ENCODE peak calls at places on chromosomes 11 and 22, in four cellular contexts. One of them, this sample, is unnamed.

GRCh38 chr11:7252683-7253213 is 1.0 kb downstream of the SYT9 start:
- DNase-seq in GM12878: no peak
- DNase-seq in K562: no peak
- DNase-seq in HepG2: no peak
- DNase-seq in this sample: peak

GRCh38 chr22:25680949-25681348 is 61.0 kb upstream of the MYO18B start:
- DNase-seq in HepG2: no peak
- DNase-seq in GM12878: no peak
- DNase-seq in K562: no peak
- DNase-seq in this sample: no peak

GRCh38 chr11:68412593-68413475 is 47.7 kb upstream of the PPP6R3 start:
- DNase-seq in GM12878: peak
- DNase-seq in K562: no peak
- DNase-seq in HepG2: no peak
- DNase-seq in this sample: no peak

GRCh38 chr22:45816771-45817170 is 145.1 kb downstream of the ATXN10 start:
- DNase-seq in HepG2: no peak
- DNase-seq in GM12878: no peak
- DNase-seq in K562: no peak
- DNase-seq in this sample: no peak

GRCh38 chr11:6737872-6738466 is 33.8 kb downstream of the OR2AG2 start:
- DNase-seq in K562: peak
- DNase-seq in HepG2: peak
- DNase-seq in GM12878: no peak
- DNase-seq in this sample: peak

GRCh38 chr11:46271875-46272815 is 5.3 kb upstream of the CREB3L1 start:
- DNase-seq in K562: no peak
- DNase-seq in GM12878: no peak
- DNase-seq in HepG2: no peak
- DNase-seq in this sample: no peak

GRCh38 chr11:1298695-1299492 is 10.5 kb downstream of the TOLLIP start:
- DNase-seq in K562: peak
- DNase-seq in GM12878: no peak
- DNase-seq in HepG2: peak
- DNase-seq in this sample: no peak

GRCh38 chr11:623999-624704 is 603 bp downstream of the CDHR5 start:
- DNase-seq in K562: no peak
- DNase-seq in GM12878: no peak
- DNase-seq in HepG2: no peak
- DNase-seq in this sample: no peak

GRCh38 chr11:122633219-122633829 is 22.2 kb upstream of the UBASH3B start:
- DNase-seq in GM12878: no peak
- DNase-seq in K562: no peak
- DNase-seq in HepG2: peak
- DNase-seq in this sample: peak

GRCh38 chr11:22244986-22245592 is 52.2 kb downstream of the ANO5 start:
- DNase-seq in K562: peak
- DNase-seq in HepG2: peak
- DNase-seq in GM12878: no peak
- DNase-seq in this sample: peak

GRCh38 chr11:113591122-113591521 is 115.0 kb downstream of the TMPRSS5 start:
- DNase-seq in GM12878: no peak
- DNase-seq in HepG2: no peak
- DNase-seq in K562: no peak
- DNase-seq in this sample: no peak

GRCh38 chr22:31954535-31955326 is 10.4 kb downstream of the YWHAH start:
- DNase-seq in HepG2: no peak
- DNase-seq in GM12878: no peak
- DNase-seq in K562: no peak
- DNase-seq in this sample: no peak

GRCh38 chr11:94309757-94310156 is 5.4 kb downstream of the IZUMO1R start:
- DNase-seq in HepG2: no peak
- DNase-seq in GM12878: no peak
- DNase-seq in K562: no peak
- DNase-seq in this sample: no peak

GRCh38 chr22:28429711-28430110 is 249.9 kb downstream of the TTC28 start:
- DNase-seq in K562: no peak
- DNase-seq in HepG2: no peak
- DNase-seq in GM12878: no peak
- DNase-seq in this sample: no peak

GRCh38 chr11:29319231-29319630 is 697.6 kb downstream of the KCNA4 start:
- DNase-seq in GM12878: no peak
- DNase-seq in K562: no peak
- DNase-seq in HepG2: no peak
- DNase-seq in this sample: no peak

GRCh38 chr11:66784575-66784974 is 55.6 kb upstream of the SPTBN2 start:
- DNase-seq in K562: no peak
- DNase-seq in GM12878: no peak
- DNase-seq in HepG2: no peak
- DNase-seq in this sample: no peak

GRCh38 chr11:30560345-30561106 is 25.6 kb downstream of the MPPED2 start:
- DNase-seq in K562: no peak
- DNase-seq in GM12878: no peak
- DNase-seq in HepG2: no peak
- DNase-seq in this sample: no peak

GRCh38 chr11:116853461-116854073 is 16.1 kb upstream of the APOA1 start:
- DNase-seq in HepG2: no peak
- DNase-seq in K562: no peak
- DNase-seq in GM12878: peak
- DNase-seq in this sample: no peak

GRCh38 chr22:46914916-46915894 is 152.8 kb downstream of the TBC1D22A start:
- DNase-seq in HepG2: no peak
- DNase-seq in K562: no peak
- DNase-seq in GM12878: no peak
- DNase-seq in this sample: no peak

GRCh38 chr22:32987081-32987631 is 71.0 kb downstream of the SYN3 start:
- DNase-seq in GM12878: no peak
- DNase-seq in HepG2: no peak
- DNase-seq in K562: no peak
- DNase-seq in this sample: peak

GRCh38 chr11:134418119-134418840 is 6.2 kb upstream of the B3GAT1 start:
- DNase-seq in GM12878: no peak
- DNase-seq in K562: no peak
- DNase-seq in HepG2: no peak
- DNase-seq in this sample: peak

GRCh38 chr11:128157423-128158298 is 429.7 kb downstream of the ETS1 start:
- DNase-seq in K562: peak
- DNase-seq in GM12878: peak
- DNase-seq in HepG2: peak
- DNase-seq in this sample: peak

GRCh38 chr22:39277135-39277607 is 32.4 kb upstream of the PDGFB start:
- DNase-seq in K562: no peak
- DNase-seq in GM12878: no peak
- DNase-seq in HepG2: no peak
- DNase-seq in this sample: no peak

GRCh38 chr11:113556036-113556435 is 80.8 kb upstream of the DRD2 start:
- DNase-seq in K562: no peak
- DNase-seq in HepG2: no peak
- DNase-seq in GM12878: no peak
- DNase-seq in this sample: no peak

GRCh38 chr11:100928426-100928825 is 201.2 kb downstream of the PGR start:
- DNase-seq in GM12878: no peak
- DNase-seq in K562: no peak
- DNase-seq in HepG2: no peak
- DNase-seq in this sample: no peak

GRCh38 chr22:23498811-23499798 is 81.0 kb downstream of the IGLL1 start:
- DNase-seq in GM12878: no peak
- DNase-seq in HepG2: no peak
- DNase-seq in K562: no peak
- DNase-seq in this sample: no peak

GRCh38 chr22:50699001-50699753 is 26.6 kb downstream of the SHANK3 start:
- DNase-seq in HepG2: no peak
- DNase-seq in GM12878: no peak
- DNase-seq in K562: no peak
- DNase-seq in this sample: peak

GRCh38 chr11:57480409-57481137 is 20.2 kb downstream of the RTN4RL2 start:
- DNase-seq in K562: peak
- DNase-seq in HepG2: peak
- DNase-seq in GM12878: no peak
- DNase-seq in this sample: peak

GRCh38 chr11:125621995-125622394 is 3.0 kb upstream of the CHEK1 start:
- DNase-seq in GM12878: no peak
- DNase-seq in K562: no peak
- DNase-seq in HepG2: no peak
- DNase-seq in this sample: no peak

GRCh38 chr11:67371549-67372231 is 1.7 kb downstream of the CLCF1 start:
- DNase-seq in HepG2: peak
- DNase-seq in GM12878: no peak
- DNase-seq in K562: peak
- DNase-seq in this sample: peak

GRCh38 chr11:6538456-6538855 is 41.4 kb downstream of the DNHD1 start:
- DNase-seq in HepG2: no peak
- DNase-seq in K562: peak
- DNase-seq in GM12878: no peak
- DNase-seq in this sample: peak

GRCh38 chr11:8018742-8019631 is 31.9 kb downstream of the EIF3F start:
- DNase-seq in HepG2: peak
- DNase-seq in GM12878: no peak
- DNase-seq in K562: no peak
- DNase-seq in this sample: peak

GRCh38 chr11:101049123-101049522 is 80.5 kb downstream of the PGR start:
- DNase-seq in K562: peak
- DNase-seq in HepG2: no peak
- DNase-seq in GM12878: no peak
- DNase-seq in this sample: no peak

GRCh38 chr11:111329306-111330204 is 31.2 kb downstream of the POU2AF3 start:
- DNase-seq in K562: no peak
- DNase-seq in GM12878: no peak
- DNase-seq in HepG2: no peak
- DNase-seq in this sample: no peak
- TF ChIP-seq ETV6 in K562: no peak
- TF ChIP-seq ETV6 in GM12878: no peak
- TF ChIP-seq ETV6 in HepG2: no peak
- TF ChIP-seq ETV6 in this sample: no peak

GRCh38 chr11:102135256-102135655 is 25.0 kb downstream of the YAP1 start:
- DNase-seq in HepG2: no peak
- DNase-seq in GM12878: no peak
- DNase-seq in K562: no peak
- DNase-seq in this sample: no peak

GRCh38 chr11:102138223-102138622 is 28.0 kb downstream of the YAP1 start:
- DNase-seq in HepG2: no peak
- DNase-seq in GM12878: no peak
- DNase-seq in K562: no peak
- DNase-seq in this sample: no peak

GRCh38 chr11:102139081-102139498 is 28.8 kb downstream of the YAP1 start:
- DNase-seq in HepG2: no peak
- DNase-seq in K562: no peak
- DNase-seq in GM12878: no peak
- DNase-seq in this sample: no peak

GRCh38 chr11:102142333-102142732 is 32.1 kb downstream of the YAP1 start:
- DNase-seq in GM12878: no peak
- DNase-seq in HepG2: no peak
- DNase-seq in K562: no peak
- DNase-seq in this sample: no peak

GRCh38 chr11:102138677-102139076 is 28.4 kb downstream of the YAP1 start:
- DNase-seq in GM12878: no peak
- DNase-seq in HepG2: no peak
- DNase-seq in K562: no peak
- DNase-seq in this sample: no peak
- TF ChIP-seq ETV6 in GM12878: no peak
- TF ChIP-seq ETV6 in HepG2: no peak
- TF ChIP-seq ETV6 in K562: no peak
- TF ChIP-seq ETV6 in this sample: no peak

GRCh38 chr11:25535462-25535861 is 796.5 kb upstream of the ANO3 start:
- DNase-seq in GM12878: no peak
- DNase-seq in K562: no peak
- DNase-seq in HepG2: no peak
- DNase-seq in this sample: no peak
- TF ChIP-seq ETV6 in GM12878: no peak
- TF ChIP-seq ETV6 in K562: no peak
- TF ChIP-seq ETV6 in HepG2: no peak
- TF ChIP-seq ETV6 in this sample: no peak

GRCh38 chr11:76285397-76285796 is 79.1 kb upstream of the WNT11 start:
- DNase-seq in K562: no peak
- DNase-seq in GM12878: no peak
- DNase-seq in HepG2: no peak
- DNase-seq in this sample: no peak

GRCh38 chr11:76284161-76284560 is 77.9 kb upstream of the WNT11 start:
- DNase-seq in GM12878: no peak
- DNase-seq in K562: no peak
- DNase-seq in HepG2: no peak
- DNase-seq in this sample: peak

GRCh38 chr11:76291576-76292526 is 85.5 kb upstream of the WNT11 start:
- DNase-seq in K562: no peak
- DNase-seq in HepG2: peak
- DNase-seq in GM12878: no peak
- DNase-seq in this sample: no peak

GRCh38 chr11:76287227-76287626 is 80.9 kb upstream of the WNT11 start:
- DNase-seq in GM12878: no peak
- DNase-seq in K562: no peak
- DNase-seq in HepG2: no peak
- DNase-seq in this sample: no peak

DNA sequence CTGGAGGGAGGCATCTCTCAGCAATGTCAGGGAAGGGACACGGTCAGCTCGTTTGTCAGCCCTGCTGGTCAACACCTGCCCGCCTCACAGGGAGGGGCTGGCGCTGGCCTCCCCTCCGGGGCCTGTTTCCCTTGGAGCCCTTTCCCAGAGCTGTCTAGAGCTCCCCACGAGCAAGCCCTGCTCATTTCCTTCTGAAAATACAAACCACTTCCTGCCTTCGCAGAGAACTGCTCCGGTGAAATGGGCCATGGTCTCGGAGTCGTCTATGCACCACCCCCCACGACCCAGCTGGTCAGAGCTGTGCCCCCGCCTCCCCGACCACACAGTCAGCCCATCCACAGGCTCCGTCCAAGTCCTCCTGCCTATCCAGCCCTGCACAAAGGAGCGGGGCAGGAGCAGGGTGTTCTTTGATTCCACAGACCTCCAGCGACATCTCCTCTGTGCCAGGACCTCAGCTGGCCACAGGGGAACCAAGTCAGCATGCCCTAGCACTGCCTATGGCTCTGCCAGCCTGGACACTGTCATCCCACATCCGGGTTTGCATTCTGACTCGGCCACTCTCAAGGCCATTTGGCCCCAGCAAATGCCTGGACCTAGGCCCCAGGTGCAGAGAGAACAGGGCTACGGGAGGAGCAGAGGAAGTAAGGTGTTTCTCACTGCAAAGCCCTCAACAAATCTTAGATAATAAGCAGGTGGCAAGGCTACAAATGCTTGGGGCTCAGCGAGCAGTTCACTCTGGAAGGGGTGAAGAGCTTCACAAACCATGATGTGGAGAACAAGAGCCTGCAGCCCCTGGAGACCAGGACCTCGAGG is 82.1 kb upstream of the WNT11 start:
- DNase-seq in HepG2: no peak
- DNase-seq in GM12878: no peak
- DNase-seq in K562: no peak
- DNase-seq in this sample: no peak
- TF ChIP-seq ETV6 in HepG2: no peak
- TF ChIP-seq ETV6 in GM12878: no peak
- TF ChIP-seq ETV6 in K562: no peak
- TF ChIP-seq ETV6 in this sample: no peak